ENCODE peak calls at places on chromosomes 12 and 14, in five cellular contexts. One of them, this sample, is unnamed.

GRCh38 chr14:87073880-87074570 is 919.0 kb downstream of the GALC start:
- DNase-seq in mucosa of descending colon: no peak
- DNase-seq in mucosa of gallbladder: no peak
- DNase-seq in thoracic aorta: no peak
- DNase-seq in omental fat pad: no peak
- DNase-seq in this sample: no peak

GRCh38 chr14:91606851-91607250 is 96.7 kb upstream of the PPP4R3A start:
- DNase-seq in thoracic aorta: no peak
- DNase-seq in omental fat pad: no peak
- DNase-seq in mucosa of gallbladder: no peak
- DNase-seq in mucosa of descending colon: no peak
- DNase-seq in this sample: no peak

GRCh38 chr14:25103820-25104219 is 53.9 kb upstream of the STXBP6 start:
- DNase-seq in mucosa of gallbladder: no peak
- DNase-seq in mucosa of descending colon: no peak
- DNase-seq in omental fat pad: no peak
- DNase-seq in thoracic aorta: no peak
- DNase-seq in this sample: no peak

GRCh38 chr14:91261115-91261514 is 16.6 kb upstream of the GPR68 start:
- DNase-seq in mucosa of descending colon: no peak
- DNase-seq in omental fat pad: no peak
- DNase-seq in thoracic aorta: no peak
- DNase-seq in mucosa of gallbladder: no peak
- DNase-seq in this sample: peak

GRCh38 chr14:104475256-104475655 is 104.3 kb upstream of the C14orf180 start:
- DNase-seq in mucosa of gallbladder: no peak
- DNase-seq in thoracic aorta: no peak
- DNase-seq in omental fat pad: no peak
- DNase-seq in mucosa of descending colon: no peak
- DNase-seq in this sample: no peak

GRCh38 chr14:100049220-100049619 is 16.0 kb upstream of the EVL start:
- DNase-seq in mucosa of gallbladder: no peak
- DNase-seq in thoracic aorta: no peak
- DNase-seq in mucosa of descending colon: no peak
- DNase-seq in omental fat pad: no peak
- DNase-seq in this sample: no peak

GRCh38 chr12:122835693-122836026 is 403 bp downstream of the HIP1R start:
- DNase-seq in thoracic aorta: no peak
- DNase-seq in omental fat pad: no peak
- DNase-seq in mucosa of gallbladder: no peak
- DNase-seq in mucosa of descending colon: peak
- DNase-seq in this sample: peak

GRCh38 chr12:10610188-10610587 is 3.2 kb downstream of the MAGOHB start:
- DNase-seq in mucosa of gallbladder: no peak
- DNase-seq in mucosa of descending colon: no peak
- DNase-seq in thoracic aorta: no peak
- DNase-seq in omental fat pad: no peak
- DNase-seq in this sample: no peak

GRCh38 chr12:468671-469389 is 9.1 kb downstream of the B4GALNT3 start:
- DNase-seq in omental fat pad: no peak
- DNase-seq in mucosa of descending colon: peak
- DNase-seq in thoracic aorta: no peak
- DNase-seq in mucosa of gallbladder: no peak
- DNase-seq in this sample: no peak

GRCh38 chr14:22819191-22819988 is 4.2 kb upstream of the SLC7A7 start:
- DNase-seq in thoracic aorta: no peak
- DNase-seq in mucosa of descending colon: peak
- DNase-seq in mucosa of gallbladder: peak
- DNase-seq in omental fat pad: no peak
- DNase-seq in this sample: no peak

GRCh38 chr14:24674204-24674970 is 40.4 kb upstream of the GZMB start:
- DNase-seq in mucosa of descending colon: peak
- DNase-seq in omental fat pad: no peak
- DNase-seq in mucosa of gallbladder: no peak
- DNase-seq in thoracic aorta: no peak
- DNase-seq in this sample: peak

GRCh38 chr14:81269100-81269978 is 48.6 kb upstream of the GTF2A1 start:
- DNase-seq in thoracic aorta: no peak
- DNase-seq in omental fat pad: no peak
- DNase-seq in mucosa of descending colon: peak
- DNase-seq in mucosa of gallbladder: peak
- DNase-seq in this sample: peak

GRCh38 chr12:62919827-62920226 is 15.1 kb downstream of the PPM1H start:
- DNase-seq in thoracic aorta: no peak
- DNase-seq in mucosa of gallbladder: peak
- DNase-seq in mucosa of descending colon: no peak
- DNase-seq in omental fat pad: no peak
- DNase-seq in this sample: no peak

GRCh38 chr12:121530600-121531355 is 50.0 kb downstream of the KDM2B start:
- DNase-seq in mucosa of gallbladder: peak
- DNase-seq in omental fat pad: peak
- DNase-seq in thoracic aorta: peak
- DNase-seq in mucosa of descending colon: peak
- DNase-seq in this sample: peak

GRCh38 chr12:113184098-113184899 is 979 bp downstream of the DDX54 start:
- DNase-seq in thoracic aorta: peak
- DNase-seq in mucosa of gallbladder: no peak
- DNase-seq in mucosa of descending colon: no peak
- DNase-seq in omental fat pad: peak
- DNase-seq in this sample: no peak

GRCh38 chr12:67742461-67742860 is 93.9 kb downstream of the DYRK2 start:
- DNase-seq in omental fat pad: no peak
- DNase-seq in mucosa of gallbladder: no peak
- DNase-seq in mucosa of descending colon: no peak
- DNase-seq in thoracic aorta: no peak
- DNase-seq in this sample: no peak

GRCh38 chr12:26789731-26790644 is 43.0 kb downstream of the ITPR2 start:
- DNase-seq in thoracic aorta: no peak
- DNase-seq in omental fat pad: no peak
- DNase-seq in mucosa of descending colon: peak
- DNase-seq in mucosa of gallbladder: no peak
- DNase-seq in this sample: no peak

GRCh38 chr12:64801381-64801780 is 23.1 kb upstream of the TBC1D30 start:
- DNase-seq in mucosa of gallbladder: no peak
- DNase-seq in omental fat pad: no peak
- DNase-seq in thoracic aorta: no peak
- DNase-seq in mucosa of descending colon: no peak
- DNase-seq in this sample: no peak

GRCh38 chr12:105100207-105100985 is 7.1 kb upstream of the WASHC4 start:
- DNase-seq in omental fat pad: no peak
- DNase-seq in thoracic aorta: no peak
- DNase-seq in mucosa of descending colon: no peak
- DNase-seq in mucosa of gallbladder: no peak
- DNase-seq in this sample: no peak

GRCh38 chr12:99686142-99686541 is 38.6 kb downstream of the GARIN6 start:
- DNase-seq in omental fat pad: no peak
- DNase-seq in mucosa of gallbladder: no peak
- DNase-seq in thoracic aorta: no peak
- DNase-seq in mucosa of descending colon: no peak
- DNase-seq in this sample: no peak

GRCh38 chr14:58014778-58015177 is 137.2 kb downstream of the ARMH4 start:
- DNase-seq in mucosa of descending colon: no peak
- DNase-seq in thoracic aorta: no peak
- DNase-seq in omental fat pad: no peak
- DNase-seq in mucosa of gallbladder: no peak
- DNase-seq in this sample: no peak

GRCh38 chr12:65999564-66000280 is 130.8 kb downstream of the LLPH start:
- DNase-seq in omental fat pad: no peak
- DNase-seq in thoracic aorta: no peak
- DNase-seq in mucosa of descending colon: no peak
- DNase-seq in mucosa of gallbladder: no peak
- DNase-seq in this sample: no peak

GRCh38 chr14:90905531-90905930 is 89.3 kb upstream of the TTC7B start:
- DNase-seq in thoracic aorta: no peak
- DNase-seq in mucosa of gallbladder: no peak
- DNase-seq in omental fat pad: no peak
- DNase-seq in mucosa of descending colon: no peak
- DNase-seq in this sample: no peak

GRCh38 chr14:35807131-35807961 is 1.7 kb downstream of the RALGAPA1 start:
- DNase-seq in omental fat pad: no peak
- DNase-seq in thoracic aorta: no peak
- DNase-seq in mucosa of descending colon: no peak
- DNase-seq in mucosa of gallbladder: no peak
- DNase-seq in this sample: no peak

GRCh38 chr12:55736780-55737580 is 5.9 kb upstream of the GDF11 start:
- DNase-seq in mucosa of descending colon: peak
- DNase-seq in omental fat pad: peak
- DNase-seq in thoracic aorta: no peak
- DNase-seq in mucosa of gallbladder: peak
- DNase-seq in this sample: peak

GRCh38 chr12:56661979-56662638 is 16.3 kb upstream of the ATP5F1B start:
- DNase-seq in mucosa of gallbladder: no peak
- DNase-seq in omental fat pad: no peak
- DNase-seq in thoracic aorta: no peak
- DNase-seq in mucosa of descending colon: no peak
- DNase-seq in this sample: no peak